ENCODE peak calls at places on chromosomes 3 and 15, in seven cellular contexts. A is central memory CD8-positive, alpha-beta T cell; T is substantia nigra; N is Right ventricle myocardium superior; R is fibroblast of the aortic adventitia; O is mammary epithelial cell; H is KG1. X is an unnamed sample.
A peak's percentile ranks its signal among the peaks of the same experiment; 100 is the strongest.

GRCh38 chr3:176514297-176514696 is 683.0 kb downstream of the TBL1XR1 start:
- DNase-seq in A (no peak), T (no peak), N (no peak), R (peak; percentile 57), O (peak; percentile 32), H (peak; percentile 13), X (no peak)

GRCh38 chr15:86650084-86650483 is 570.4 kb downstream of the AGBL1 start:
- DNase-seq in A (no peak), T (no peak), N (no peak), R (peak; percentile 8), O (peak; percentile 44), H (no peak), X (no peak)

GRCh38 chr15:55638764-55639163 is 50.6 kb upstream of the PYGO1 start:
- DNase-seq in A (no peak), T (no peak), N (no peak), R (no peak), O (no peak), H (no peak), X (no peak)

GRCh38 chr3:20111836-20112235 is 71.6 kb downstream of the KAT2B start:
- DNase-seq in A (no peak), T (no peak), N (no peak), R (no peak), O (peak; percentile 39), H (no peak), X (no peak)

GRCh38 chr3:184037816-184038215 is 6.3 kb downstream of the HTR3D start:
- DNase-seq in A (no peak), T (no peak), N (no peak), R (no peak), O (no peak), H (no peak), X (no peak)

GRCh38 chr3:122661633-122662032 is 19.0 kb upstream of the PARP14 start:
- DNase-seq in A (no peak), T (no peak), N (no peak), R (no peak), O (no peak), H (no peak), X (no peak)

GRCh38 chr3:71955549-71956373 is 170.8 kb upstream of the PROK2 start:
- DNase-seq in A (no peak), T (peak; percentile 25), N (peak; percentile 76), R (peak; percentile 87), O (peak; percentile 48), H (peak; percentile 39), X (peak; percentile 83)

GRCh38 chr15:34987623-34987981 is 485 bp downstream of the ZNF770 start:
- DNase-seq in A (no peak), T (no peak), N (no peak), R (no peak), O (no peak), H (no peak), X (no peak)

GRCh38 chr15:64905119-64905831 is 6.4 kb upstream of the ANKDD1A start:
- DNase-seq in A (peak; percentile 57), T (peak; percentile 19), N (peak; percentile 92), R (peak; percentile 65), O (no peak), H (peak; percentile 56), X (peak; percentile 94)

GRCh38 chr3:150763122-150763840 is at the start of gene SIAH2:
- DNase-seq in A (peak; percentile 81), T (peak; percentile 94), N (peak; percentile 95), R (peak; percentile 92), O (peak; percentile 95), H (peak; percentile 98), X (peak; percentile 98)

GRCh38 chr3:73121684-73122331 is 60.3 kb downstream of the EBLN2 start:
- DNase-seq in A (no peak), T (no peak), N (no peak), R (no peak), O (no peak), H (no peak), X (no peak)

GRCh38 chr3:134607054-134608022 is 43.5 kb downstream of the KY start:
- DNase-seq in A (no peak), T (no peak), N (no peak), R (peak; percentile 70), O (no peak), H (no peak), X (no peak)

GRCh38 chr15:35450492-35450891 is 95.5 kb downstream of the DPH6 start:
- DNase-seq in A (no peak), T (no peak), N (no peak), R (peak; percentile 73), O (peak; percentile 8), H (no peak), X (no peak)

GRCh38 chr3:4721511-4721911 is 228.4 kb downstream of the ITPR1 start:
- DNase-seq in A (no peak), T (no peak), N (no peak), R (peak; percentile 91), O (peak; percentile 90), H (no peak), X (no peak)

GRCh38 chr3:99413504-99413903 is 224.9 kb upstream of the COL8A1 start:
- DNase-seq in A (no peak), T (no peak), N (no peak), R (peak; percentile 62), O (peak; percentile 19), H (no peak), X (no peak)

GRCh38 chr15:59339252-59339672 is 33.4 kb downstream of the MYO1E start:
- DNase-seq in A (no peak), T (no peak), N (no peak), R (peak; percentile 49), O (peak; percentile 94), H (no peak), X (no peak)

GRCh38 chr3:138547342-138547975 is 46.6 kb downstream of the CEP70 start:
- DNase-seq in A (no peak), T (no peak), N (no peak), R (no peak), O (peak; percentile 69), H (no peak), X (no peak)

GRCh38 chr3:42732196-42732828 is 29.7 kb upstream of the HHATL start:
- DNase-seq in A (no peak), T (peak; percentile 91), N (no peak), R (no peak), O (no peak), H (no peak), X (no peak)

GRCh38 chr15:52255008-52255407 is 40.6 kb downstream of the MYO5C start:
- DNase-seq in A (no peak), T (no peak), N (no peak), R (peak; percentile 71), O (peak; percentile 55), H (no peak), X (no peak)

GRCh38 chr3:102085431-102086226 is 236.3 kb downstream of the NFKBIZ start:
- DNase-seq in A (no peak), T (no peak), N (no peak), R (no peak), O (no peak), H (no peak), X (no peak)

GRCh38 chr3:151067158-151067557 is 18.3 kb upstream of the MED12L start:
- DNase-seq in A (no peak), T (no peak), N (no peak), R (no peak), O (no peak), H (no peak), X (no peak)

GRCh38 chr3:196931828-196932587 is 10.3 kb downstream of the NCBP2 start:
- DNase-seq in A (no peak), T (no peak), N (no peak), R (no peak), O (no peak), H (no peak), X (no peak)

GRCh38 chr15:50049871-50050270 is 69.2 kb downstream of the ATP8B4 start:
- DNase-seq in A (no peak), T (no peak), N (no peak), R (peak; percentile 70), O (no peak), H (no peak), X (no peak)

GRCh38 chr3:109336272-109336957 is 931 bp downstream of the DPPA4 start:
- DNase-seq in A (no peak), T (no peak), N (no peak), R (peak; percentile 2), O (no peak), H (no peak), X (no peak)

GRCh38 chr15:89749526-89749925 is 1.5 kb downstream of the MESP1 start:
- DNase-seq in A (no peak), T (no peak), N (no peak), R (no peak), O (no peak), H (no peak), X (no peak)

GRCh38 chr15:71687902-71688508 is 122.3 kb upstream of the NR2E3 start:
- DNase-seq in A (no peak), T (no peak), N (no peak), R (peak; percentile 50), O (no peak), H (no peak), X (no peak)

GRCh38 chr3:123664771-123665170 is 79.9 kb upstream of the HACD2 start:
- DNase-seq in A (no peak), T (no peak), N (no peak), R (no peak), O (no peak), H (no peak), X (no peak)

GRCh38 chr3:135159848-135160247 is 364.8 kb downstream of the EPHB1 start:
- DNase-seq in A (no peak), T (no peak), N (no peak), R (no peak), O (no peak), H (no peak), X (no peak)

GRCh38 chr3:59425942-59426341 is 376.1 kb upstream of the CFAP20DC start:
- DNase-seq in A (no peak), T (no peak), N (no peak), R (no peak), O (no peak), H (no peak), X (no peak)

GRCh38 chr3:77605865-77606264 is 566.0 kb downstream of the ROBO2 start:
- DNase-seq in A (no peak), T (no peak), N (no peak), R (no peak), O (no peak), H (no peak), X (no peak)

GRCh38 chr15:81106560-81106959 is 27.5 kb upstream of the CFAP161 start:
- DNase-seq in A (no peak), T (no peak), N (no peak), R (peak; percentile 85), O (peak; percentile 67), H (peak; percentile 56), X (no peak)

GRCh38 chr3:4906107-4906621 is 73.1 kb upstream of the BHLHE40 start:
- DNase-seq in A (no peak), T (no peak), N (no peak), R (peak; percentile 22), O (peak; percentile 98), H (no peak), X (no peak)

GRCh38 chr15:77702211-77702957 is 69.7 kb upstream of the LINGO1 start:
- DNase-seq in A (no peak), T (no peak), N (no peak), R (peak; percentile 22), O (peak; percentile 21), H (no peak), X (no peak)

X was measured in posterior vena cava.